ENCODE peak calls at places on chromosomes 12 and 14, in seven cellular contexts. X is RKO, B is Caki2, W is T-helper 9 cell, Q is left ventricle myocardium superior, E is NCI-H345, I is ovary. Y is an unnamed sample.

GRCh38 chr14:51367600-51367931 is 127.5 kb downstream of the TMX1 start:
- DNase-seq in X (no peak), B (peak; percentile 41), W (no peak), Q (no peak), E (no peak), I (no peak), Y (no peak)

GRCh38 chr12:18898469-18898868 is 160.6 kb downstream of the CAPZA3 start:
- DNase-seq in X (no peak), B (no peak), W (no peak), Q (no peak), E (no peak), I (no peak), Y (no peak)

GRCh38 chr14:20781805-20782204 is 737 bp downstream of the RNASE6 start:
- DNase-seq in X (no peak), B (no peak), W (no peak), Q (no peak), E (no peak), I (no peak), Y (no peak)

GRCh38 chr12:52871291-52871961 is 22.6 kb upstream of the KRT78 start:
- DNase-seq in X (peak; percentile 76), B (peak; percentile 73), W (no peak), Q (peak; percentile 43), E (no peak), I (peak; percentile 31), Y (no peak)

GRCh38 chr12:2214411-2214810 is 161.6 kb downstream of the CACNA1C start:
- DNase-seq in X (no peak), B (no peak), W (no peak), Q (no peak), E (no peak), I (no peak), Y (no peak)

GRCh38 chr12:15829949-15830348 is 40.8 kb upstream of the EPS8 start:
- DNase-seq in X (no peak), B (no peak), W (no peak), Q (no peak), E (no peak), I (no peak), Y (no peak)

GRCh38 chr12:112584266-112584722 is 165.5 kb downstream of the PTPN11 start:
- DNase-seq in X (peak; percentile 67), B (peak; percentile 92), W (no peak), Q (no peak), E (no peak), I (no peak), Y (no peak)

GRCh38 chr14:93079865-93080403 is 35.8 kb downstream of the ITPK1 start:
- DNase-seq in X (no peak), B (no peak), W (no peak), Q (no peak), E (no peak), I (no peak), Y (no peak)

GRCh38 chr14:92659765-92660561 is 88.5 kb downstream of the LGMN start:
- DNase-seq in X (no peak), B (no peak), W (no peak), Q (no peak), E (no peak), I (no peak), Y (no peak)

GRCh38 chr12:114528766-114529165 is 122.8 kb upstream of the TBX5 start:
- DNase-seq in X (no peak), B (no peak), W (no peak), Q (no peak), E (no peak), I (no peak), Y (no peak)

GRCh38 chr12:53103860-53104305 is 597 bp downstream of the SOAT2 start:
- DNase-seq in X (no peak), B (no peak), W (no peak), Q (no peak), E (no peak), I (no peak), Y (peak; percentile 15)

GRCh38 chr12:93229494-93230310 is 148.0 kb upstream of the NUDT4 start:
- DNase-seq in X (peak; percentile 96), B (peak; percentile 16), W (no peak), Q (no peak), E (no peak), I (no peak), Y (no peak)

GRCh38 chr14:38409081-38409705 is 153.3 kb upstream of the CLEC14A start:
- DNase-seq in X (no peak), B (no peak), W (no peak), Q (no peak), E (no peak), I (no peak), Y (no peak)

GRCh38 chr12:52044284-52044983 is 6.8 kb upstream of the NR4A1 start:
- DNase-seq in X (no peak), B (no peak), W (no peak), Q (peak; percentile 93), E (no peak), I (peak; percentile 92), Y (no peak)

GRCh38 chr14:38290601-38291190 is 34.8 kb upstream of the CLEC14A start:
- DNase-seq in X (peak; percentile 61), B (peak; percentile 25), W (no peak), Q (no peak), E (peak; percentile 15), I (no peak), Y (no peak)

GRCh38 chr14:34324363-34324795 is 137.7 kb downstream of the SPTSSA start:
- DNase-seq in X (peak; percentile 64), B (peak; percentile 27), W (no peak), Q (no peak), E (peak; percentile 38), I (no peak), Y (peak; percentile 10)

GRCh38 chr12:46362895-46363581 is 9.5 kb downstream of the SLC38A2 start:
- DNase-seq in X (no peak), B (no peak), W (no peak), Q (no peak), E (no peak), I (no peak), Y (no peak)

GRCh38 chr14:57492859-57493258 is 798 bp downstream of the CCDC198 start:
- DNase-seq in X (peak; percentile 20), B (peak; percentile 66), W (no peak), Q (no peak), E (no peak), I (no peak), Y (no peak)

GRCh38 chr12:119176267-119177055 is 2.3 kb upstream of the HSPB8 start:
- DNase-seq in X (peak; percentile 64), B (peak; percentile 84), W (no peak), Q (peak; percentile 94), E (peak; percentile 32), I (peak; percentile 95), Y (no peak)

GRCh38 chr14:102999227-102999895 is 58.0 kb downstream of the CDC42BPB start:
- DNase-seq in X (no peak), B (no peak), W (no peak), Q (no peak), E (no peak), I (no peak), Y (no peak)